ENCODE peak calls at places on chromosomes 13 and 19, in six cellular contexts. H is COLO829; O is fibroblast of lung; I is HEK293T; B is activated T-helper 1 cell treated with anti-CD3 and anti-CD28 coated beads, Interleukin-12 subunit alpha, Interleukin-12 subunit beta, Interleukin-2, Interleukin-4 antibody, amounts not matched to agents 30 ng/mL and 10 ng/mL and 1 ng/mL, durations not matched to agents 14 hours and 24 hours and 36 hours; P is NCI-H1092 treated with DMSO at 0.1 percent for 48 hours. C is an unnamed sample.

GRCh38 chr19:48842744-48843162 is 6.5 kb upstream of the HSD17B14 start:
- DNase-seq in H (no peak), O (peak), I (peak), B (peak), P (peak), C (no peak)

GRCh38 chr19:36573948-36574726 is 1.0 kb upstream of the ZNF529 start:
- DNase-seq in H (no peak), O (peak), I (no peak), B (no peak), P (no peak), C (no peak)

GRCh38 chr19:4077800-4078683 is 11.3 kb upstream of the ZBTB7A start:
- DNase-seq in H (no peak), O (peak), I (no peak), B (peak), P (no peak), C (no peak)

GRCh38 chr19:50328257-50329145 is 676 bp downstream of the KCNC3 start:
- DNase-seq in H (no peak), O (no peak), I (no peak), B (no peak), P (no peak), C (no peak)

GRCh38 chr19:50500060-50500752 is 10.8 kb downstream of the JOSD2 start:
- DNase-seq in H (no peak), O (no peak), I (no peak), B (no peak), P (peak), C (no peak)

GRCh38 chr19:50428768-50429463 is 3.8 kb upstream of the MYBPC2 start:
- DNase-seq in H (no peak), O (no peak), I (no peak), B (no peak), P (no peak), C (no peak)

GRCh38 chr19:6774821-6775707 is 2.6 kb downstream of the VAV1 start:
- DNase-seq in H (no peak), O (peak), I (no peak), B (no peak), P (no peak), C (no peak)

GRCh38 chr19:1051791-1052190 is 11.9 kb downstream of the ABCA7 start:
- DNase-seq in H (no peak), O (no peak), I (no peak), B (no peak), P (no peak), C (no peak)

GRCh38 chr13:21466527-21466926 is 7.4 kb upstream of the ZDHHC20 start:
- DNase-seq in H (no peak), O (no peak), I (no peak), B (no peak), P (no peak), C (no peak)

GRCh38 chr13:65985632-65986031 is 1244.5 kb downstream of the PCDH9 start:
- DNase-seq in H (no peak), O (no peak), I (no peak), B (no peak), P (no peak), C (no peak)

GRCh38 chr19:23992348-23992747 is 77.7 kb downstream of the ZNF726 start:
- DNase-seq in H (no peak), O (no peak), I (no peak), B (no peak), P (no peak), C (no peak)

GRCh38 chr19:10532457-10532856 is 11.2 kb upstream of the ATG4D start:
- DNase-seq in H (no peak), O (no peak), I (no peak), B (no peak), P (no peak), C (no peak)

GRCh38 chr19:3125900-3126524 is 9.8 kb upstream of the GNA15 start:
- DNase-seq in H (no peak), O (peak), I (peak), B (peak), P (peak), C (no peak)